ENCODE peak calls at places on chromosomes 11 and 22, in seven cellular contexts. G is neural progenitor cell; T is vagina; Z is osteoblast; U is CD8-positive, alpha-beta T cell; P is prostate gland; L is GM06990. N is an unnamed sample.

GRCh38 chr22:49354516-49355205 is 473.0 kb downstream of the BRD1 start:
- DNase-seq in U (no peak), Z (peak), T (peak), L (no peak), G (no peak), P (no peak), N (no peak)

GRCh38 chr22:49976439-49977175 is 16.0 kb downstream of the PIM3 start:
- DNase-seq in U (peak), P (no peak), L (peak), G (no peak), T (no peak), Z (peak), N (no peak)

GRCh38 chr11:69213315-69213714 is 57.6 kb downstream of the SMIM38 start:
- DNase-seq in L (no peak), P (no peak), Z (no peak), G (no peak), T (peak), U (no peak), N (no peak)

GRCh38 chr11:72294566-72295395 is 50.8 kb upstream of the PHOX2A start:
- DNase-seq in G (no peak), Z (no peak), P (no peak), T (no peak), L (no peak), U (no peak), N (no peak)

GRCh38 chr22:50129121-50129734 is 39.4 kb downstream of the MOV10L1 start:
- DNase-seq in T (no peak), Z (no peak), P (no peak), U (no peak), L (no peak), G (no peak), N (peak)

GRCh38 chr11:122104381-122104780 is 11.6 kb downstream of the BLID start:
- DNase-seq in U (no peak), Z (no peak), T (no peak), P (no peak), L (no peak), G (no peak), N (no peak)

GRCh38 chr11:69985654-69986420 is 92.3 kb upstream of the ANO1 start:
- DNase-seq in T (no peak), Z (peak), L (no peak), G (peak), U (no peak), P (no peak), N (no peak)

GRCh38 chr22:50179937-50180726 is 5.6 kb upstream of the TRABD start:
- DNase-seq in L (no peak), G (no peak), U (no peak), P (no peak), T (no peak), Z (peak), N (no peak)

GRCh38 chr11:16012125-16012751 is 344.1 kb downstream of the SOX6 start:
- DNase-seq in P (no peak), L (no peak), Z (no peak), T (no peak), U (no peak), G (no peak), N (no peak)

GRCh38 chr11:83793332-83793731 is 507.2 kb upstream of the CCDC90B start:
- DNase-seq in T (no peak), L (no peak), U (no peak), Z (no peak), G (no peak), P (no peak), N (no peak)

GRCh38 chr11:134275534-134276395 is at the start of gene GLB1L3:
- DNase-seq in T (peak), Z (peak), U (peak), P (peak), G (peak), L (peak), N (no peak)

GRCh38 chr11:34232810-34233209 is 125.0 kb downstream of the ABTB2 start:
- DNase-seq in Z (no peak), T (no peak), U (no peak), G (no peak), P (no peak), L (no peak), N (no peak)

GRCh38 chr22:41848468-41848867 is 15.6 kb downstream of the SREBF2 start:
- DNase-seq in G (no peak), T (no peak), Z (no peak), U (no peak), L (no peak), P (no peak), N (no peak)

GRCh38 chr11:125342281-125342980 is 153.6 kb downstream of the FEZ1 start:
- DNase-seq in L (no peak), T (no peak), Z (no peak), G (no peak), P (peak), U (no peak), N (peak)

GRCh38 chr22:25566812-25567211 is 2.3 kb downstream of the GRK3 start:
- DNase-seq in Z (no peak), L (peak), T (no peak), U (no peak), G (no peak), P (no peak), N (no peak)

GRCh38 chr11:96045622-96046456 is 121.9 kb upstream of the MTMR2 start:
- DNase-seq in L (no peak), Z (peak), P (peak), G (peak), T (no peak), U (no peak), N (no peak)

GRCh38 chr22:40506762-40507161 is 129.8 kb downstream of the MRTFA start:
- DNase-seq in U (no peak), P (no peak), L (no peak), G (no peak), Z (no peak), T (no peak), N (no peak)

GRCh38 chr11:129998107-129998506 is 4.5 kb downstream of the PRDM10 start:
- DNase-seq in T (no peak), P (no peak), G (no peak), Z (no peak), U (no peak), L (no peak), N (no peak)

GRCh38 chr22:27154717-27155116 is 497.3 kb downstream of the MIAT start:
- DNase-seq in T (no peak), P (no peak), G (no peak), Z (no peak), L (no peak), U (no peak), N (no peak)

GRCh38 chr11:114088836-114089235 is 29.3 kb downstream of the ZBTB16 start:
- DNase-seq in Z (no peak), U (no peak), T (no peak), L (no peak), P (no peak), G (no peak), N (no peak)

GRCh38 chr11:60757231-60757800 is 649 bp downstream of the MS4A15 start:
- DNase-seq in G (no peak), Z (no peak), U (no peak), P (no peak), T (no peak), L (no peak), N (no peak)

GRCh38 chr11:38791346-38791961 is 2193.4 kb upstream of the RAG2 start:
- DNase-seq in G (peak), L (no peak), T (no peak), U (no peak), Z (peak), P (peak), N (peak)

GRCh38 chr11:57428643-57429042 is 1.7 kb upstream of the SLC43A3 start:
- DNase-seq in P (no peak), G (no peak), U (no peak), L (no peak), Z (no peak), T (no peak), N (no peak)

GRCh38 chr11:122441702-122442092 is 213.8 kb upstream of the UBASH3B start:
- DNase-seq in G (no peak), U (no peak), P (no peak), T (no peak), L (no peak), Z (no peak), N (no peak)

GRCh38 chr11:121111053-121111724 is 10.1 kb downstream of the TECTA start:
- DNase-seq in P (no peak), Z (no peak), L (no peak), T (peak), G (no peak), U (no peak), N (no peak)

GRCh38 chr11:78809931-78810481 is 235.3 kb upstream of the NARS2 start:
- DNase-seq in L (no peak), P (peak), Z (no peak), T (no peak), G (no peak), U (no peak), N (no peak)

GRCh38 chr22:38751422-38752346 is 4.1 kb downstream of the SUN2 start:
- DNase-seq in T (no peak), G (no peak), Z (peak), P (peak), U (peak), L (peak), N (peak)

GRCh38 chr11:120031612-120032600 is 106.0 kb downstream of the TRIM29 start:
- DNase-seq in L (no peak), G (no peak), U (no peak), T (peak), Z (peak), P (no peak), N (no peak)

GRCh38 chr11:18650859-18651557 is 16.9 kb upstream of the SPTY2D1 start:
- DNase-seq in T (no peak), G (peak), U (peak), P (peak), L (peak), Z (peak), N (peak)

GRCh38 chr22:31566484-31566883 is 70.1 kb downstream of the SFI1 start:
- DNase-seq in Z (no peak), P (no peak), U (no peak), L (no peak), G (no peak), T (no peak), N (no peak)

GRCh38 chr11:76664578-76665061 is 5.9 kb downstream of the LRRC32 start:
- DNase-seq in P (no peak), T (no peak), G (no peak), Z (peak), U (peak), L (no peak), N (no peak)

GRCh38 chr11:107040447-107041444 is 22.5 kb upstream of the GUCY1A2 start:
- DNase-seq in P (no peak), U (no peak), T (no peak), L (peak), G (no peak), Z (no peak), N (no peak)

GRCh38 chr11:1521382-1522080 is 35.0 kb upstream of the MOB2 start:
- DNase-seq in L (peak), U (no peak), T (no peak), Z (no peak), G (no peak), P (no peak), N (no peak)

GRCh38 chr11:22577854-22578253 is 47.8 kb downstream of the FANCF start:
- DNase-seq in P (no peak), Z (no peak), T (no peak), U (no peak), G (no peak), L (no peak), N (no peak)

GRCh38 chr11:94567181-94567670 is at the start of gene PIWIL4:
- DNase-seq in P (no peak), U (no peak), G (no peak), L (no peak), Z (no peak), T (no peak), N (no peak)

GRCh38 chr22:50705219-50705691 is 32.6 kb downstream of the SHANK3 start:
- DNase-seq in L (no peak), G (peak), P (no peak), Z (peak), T (no peak), U (no peak), N (no peak)

GRCh38 chr22:39175127-39176066 is 22.9 kb upstream of the CBX7 start:
- DNase-seq in L (no peak), U (no peak), G (no peak), P (no peak), T (no peak), Z (no peak), N (no peak)

GRCh38 chr11:126307706-126308105 is 3.8 kb downstream of the DCPS start:
- DNase-seq in L (no peak), U (no peak), Z (peak), P (no peak), T (no peak), G (peak), N (no peak)

GRCh38 chr11:128318856-128319474 is 268.4 kb downstream of the ETS1 start:
- DNase-seq in L (peak), G (no peak), T (no peak), Z (no peak), U (peak), P (no peak), N (no peak)

GRCh38 chr11:75583710-75584658 is 21.9 kb downstream of the SERPINH1 start:
- DNase-seq in L (no peak), T (no peak), Z (peak), P (peak), G (peak), U (peak), N (no peak)
- H3K4me3 ChIP-seq in L (peak), T (peak), Z (peak), P (peak), G (peak), U (peak), N (no peak)

GRCh38 chr22:23845661-23846469 is 7.1 kb upstream of the DERL3 start:
- DNase-seq in G (no peak), U (no peak), L (no peak), Z (peak), P (no peak), T (no peak), N (no peak)

GRCh38 chr22:23844739-23845202 is 6.0 kb upstream of the DERL3 start:
- DNase-seq in G (no peak), T (no peak), P (no peak), Z (no peak), U (no peak), L (no peak), N (no peak)

GRCh38 chr22:23847991-23848864 is 9.4 kb upstream of the DERL3 start:
- DNase-seq in G (peak), U (no peak), Z (peak), T (no peak), L (no peak), P (no peak), N (no peak)

GRCh38 chr22:23849009-23850006 is 8.4 kb upstream of the SLC2A11 start:
- DNase-seq in T (no peak), U (peak), P (peak), G (peak), Z (peak), L (peak), N (no peak)

DNA sequence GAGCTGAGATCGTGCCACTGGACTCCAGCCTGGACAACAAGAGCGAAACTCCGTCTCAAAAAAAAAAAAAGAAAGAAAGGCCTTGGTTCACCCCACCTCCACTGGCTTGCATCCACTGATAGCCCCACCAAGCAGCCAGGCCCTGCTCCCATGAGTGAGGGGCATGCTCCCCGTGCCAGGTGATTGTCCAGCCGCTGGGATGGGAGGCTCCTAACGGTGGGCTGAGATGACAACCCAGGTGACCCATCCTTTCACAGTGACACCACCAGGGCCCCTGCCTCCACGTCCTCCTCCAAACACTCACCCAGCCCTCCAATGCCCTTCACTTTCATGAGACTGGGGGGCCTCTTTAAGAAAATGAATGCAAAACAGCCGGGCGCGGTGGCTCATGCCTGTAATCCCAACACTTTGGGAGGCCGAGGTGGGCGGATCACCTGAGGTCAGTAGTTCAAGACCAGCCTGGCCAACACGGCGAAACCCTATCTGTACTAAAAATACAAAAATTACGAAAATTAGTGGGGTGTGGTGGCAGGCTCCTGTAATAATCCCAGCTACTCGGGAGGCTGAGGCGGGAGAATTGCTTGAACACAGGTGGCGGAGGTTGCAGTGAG is 8.6 kb upstream of the DERL3 start:
- DNase-seq in Z (no peak), P (no peak), G (no peak), L (no peak), U (no peak), T (no peak), N (no peak)
- TF ChIP-seq CTCF in Z (no peak), P (no peak), G (no peak), L (no peak), U (no peak), T (no peak), N (no peak)

GRCh38 chr11:7640826-7641225 is 32.5 kb downstream of the CYB5R2 start:
- DNase-seq in Z (no peak), G (no peak), U (no peak), T (no peak), L (no peak), P (no peak), N (no peak)

GRCh38 chr11:7637447-7638157 is 35.7 kb downstream of the CYB5R2 start:
- DNase-seq in U (no peak), Z (peak), P (no peak), L (no peak), G (no peak), T (no peak), N (no peak)

GRCh38 chr11:7638710-7639642 is 34.3 kb downstream of the CYB5R2 start:
- DNase-seq in G (no peak), P (no peak), U (no peak), T (no peak), Z (no peak), L (no peak), N (no peak)

GRCh38 chr11:7642747-7643146 is 30.6 kb downstream of the CYB5R2 start:
- DNase-seq in P (peak), U (no peak), T (no peak), G (no peak), Z (no peak), L (no peak), N (peak)

DNA sequence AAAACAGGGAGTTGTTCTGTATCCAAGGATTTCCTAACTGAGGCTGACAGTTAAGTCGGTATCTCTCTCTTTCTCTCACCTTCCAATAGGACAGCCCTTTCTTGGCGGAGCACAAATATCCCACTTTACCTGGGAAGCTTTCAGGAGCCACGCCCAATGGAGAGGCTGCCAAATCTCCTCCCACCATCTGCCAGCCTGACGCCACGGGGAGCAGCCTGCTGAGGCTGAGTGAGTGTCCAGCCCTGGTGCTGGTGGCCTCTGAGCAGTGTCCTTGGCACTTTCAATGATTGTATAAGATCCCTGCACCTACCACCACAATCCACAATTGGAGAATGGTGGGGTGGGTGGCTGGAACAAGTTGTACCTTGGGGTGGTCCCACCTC is 33.7 kb downstream of the CYB5R2 start:
- DNase-seq in L (no peak), Z (no peak), U (no peak), P (no peak), T (no peak), G (no peak), N (no peak)
- H3K4me3 ChIP-seq in L (no peak), Z (no peak), U (no peak), P (no peak), T (no peak), G (no peak), N (no peak)

DNA sequence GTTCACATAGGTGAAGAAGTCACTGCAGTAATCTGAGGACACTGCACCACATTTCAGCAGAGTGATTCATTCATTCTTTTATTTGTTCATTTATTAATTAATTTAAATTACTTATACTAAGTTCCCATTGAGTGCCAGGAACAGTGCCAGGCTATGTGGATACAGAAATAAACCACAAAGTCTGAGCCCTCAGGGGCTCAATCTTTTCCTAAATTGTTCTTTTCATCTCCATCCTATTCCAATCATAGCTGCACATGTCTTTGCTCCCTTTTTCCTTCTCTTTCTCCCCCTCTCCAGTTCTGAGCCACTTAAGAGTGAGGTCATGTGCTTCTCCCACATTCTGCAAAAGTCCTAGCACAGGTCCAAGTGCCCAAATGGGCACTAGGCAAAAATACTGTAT is 4.9 kb downstream of the SYTL2 start:
- DNase-seq in T (no peak), Z (no peak), U (no peak), L (no peak), G (no peak), P (no peak), N (no peak)
- TF ChIP-seq CTCF in T (no peak), Z (no peak), U (no peak), L (no peak), G (no peak), P (no peak), N (no peak)

DNA sequence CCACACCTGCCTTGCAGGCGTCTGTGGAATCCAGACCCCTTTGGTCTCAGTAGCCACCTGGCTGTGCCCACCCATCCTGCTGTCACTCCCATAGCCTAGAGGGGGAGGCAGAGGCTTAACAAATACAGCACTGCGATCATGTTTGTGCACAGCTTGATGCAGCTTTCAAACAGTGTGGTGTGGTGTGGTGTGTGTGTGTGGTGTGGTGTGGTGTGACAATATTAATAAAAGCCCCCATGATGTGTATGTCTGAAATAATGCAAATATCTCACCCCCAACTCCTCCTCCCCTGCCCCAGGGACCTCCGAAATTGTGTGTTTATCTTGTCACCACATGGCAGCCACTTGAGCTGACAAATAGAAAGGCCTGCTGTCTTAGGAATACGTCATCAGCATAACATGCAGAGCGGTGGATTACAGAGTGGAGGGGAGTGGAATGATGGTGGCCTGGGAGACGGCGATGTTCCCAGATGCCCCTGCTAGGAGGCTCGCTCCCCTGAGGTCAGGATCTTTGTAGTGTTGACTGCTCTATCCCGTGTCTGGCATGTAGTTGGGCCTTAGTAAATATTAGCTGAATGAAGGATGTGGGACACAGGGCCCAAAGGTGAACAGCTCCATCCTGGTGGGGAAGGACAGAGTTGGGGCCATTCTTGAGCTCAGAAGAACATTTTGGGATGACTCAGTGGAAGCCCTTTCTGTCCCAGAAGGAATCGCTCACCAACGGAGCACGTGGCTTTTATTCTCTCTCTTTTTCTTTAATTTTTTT is 2.8 kb downstream of the PDXP start:
- DNase-seq in T (no peak), G (peak), L (no peak), P (no peak), Z (peak), U (peak), N (no peak)
- H3K4me3 ChIP-seq in T (no peak), G (no peak), L (peak), P (no peak), Z (peak), U (no peak), N (no peak)

DNA sequence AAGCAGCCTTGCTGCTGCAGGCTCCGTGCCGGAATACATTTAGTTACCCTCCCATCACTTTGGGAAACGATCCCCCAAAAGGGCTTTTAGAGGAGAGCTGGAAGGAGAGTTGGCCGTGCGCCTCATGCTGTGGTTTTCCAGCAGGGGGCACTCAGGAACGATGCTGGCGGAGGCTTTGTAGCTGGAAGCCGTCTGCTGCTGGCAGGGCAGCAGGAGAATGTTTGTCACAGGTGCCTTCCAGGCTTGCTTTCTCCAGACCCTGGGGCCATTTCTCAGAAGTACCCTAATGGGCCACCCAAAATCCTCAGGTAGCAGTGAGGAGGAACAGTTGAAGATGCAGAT is 30.0 kb upstream of the CABP7 start:
- DNase-seq in G (peak), L (no peak), Z (peak), U (no peak), T (no peak), P (peak), N (no peak)
- TF ChIP-seq CTCF in G (peak), L (peak), Z (peak), U (no peak), T (peak), P (peak), N (peak)